ENCODE peak calls at places on chromosomes 16 and 17, in four cellular contexts. V, O, Y and R are unnamed samples.

GRCh38 chr17:81342062-81342699 is 47.1 kb upstream of the SLC38A10 start:
- DNase-seq in V (no peak), O (no peak), Y (no peak), R (no peak)

GRCh38 chr17:73307130-73307529 is 4.7 kb downstream of the CDC42EP4 start:
- DNase-seq in V (no peak), O (no peak), Y (no peak), R (no peak)

GRCh38 chr17:79833744-79834574 is 5.3 kb downstream of the CBX4 start:
- DNase-seq in V (no peak), O (no peak), Y (no peak), R (no peak)

GRCh38 chr16:27760845-27761176 is 210.9 kb downstream of the KATNIP start:
- DNase-seq in V (no peak), O (no peak), Y (no peak), R (no peak)

GRCh38 chr16:9195301-9195700 is 103.9 kb downstream of the HAPSTR1 start:
- DNase-seq in V (no peak), O (no peak), Y (no peak), R (no peak)

GRCh38 chr17:16950488-16950887 is 21.4 kb downstream of the TNFRSF13B start:
- DNase-seq in V (no peak), O (no peak), Y (no peak), R (no peak)

GRCh38 chr16:3022697-3023414 is 886 bp downstream of the HCFC1R1 start:
- DNase-seq in V (no peak), O (no peak), Y (no peak), R (no peak)

GRCh38 chr16:66609139-66609510 is 4.6 kb downstream of the CMTM3 start:
- DNase-seq in V (no peak), O (no peak), Y (no peak), R (no peak)

GRCh38 chr16:53771655-53772497 is 67.9 kb downstream of the FTO start:
- DNase-seq in V (no peak), O (no peak), Y (no peak), R (no peak)

GRCh38 chr16:8936421-8936820 is 27.3 kb downstream of the USP7 start:
- DNase-seq in V (no peak), O (peak), Y (peak), R (no peak)

GRCh38 chr17:63150994-63151464 is 185.0 kb downstream of the TANC2 start:
- DNase-seq in V (peak), O (no peak), Y (peak), R (peak)

GRCh38 chr16:29230671-29231091 is 175.8 kb downstream of the NPIPB11 start:
- DNase-seq in V (no peak), O (no peak), Y (no peak), R (no peak)

GRCh38 chr16:22630242-22630641 is 119.6 kb downstream of the NPIPB5 start:
- DNase-seq in V (no peak), O (no peak), Y (no peak), R (no peak)

GRCh38 chr17:82895087-82895486 is 55.3 kb upstream of the ZNF750 start:
- DNase-seq in V (no peak), O (no peak), Y (no peak), R (no peak)

GRCh38 chr16:30551781-30552180 is 6.4 kb downstream of the ZNF764 start:
- DNase-seq in V (no peak), O (no peak), Y (no peak), R (no peak)

GRCh38 chr17:6862822-6863221 is 31.3 kb upstream of the TEKT1 start:
- DNase-seq in V (no peak), O (no peak), Y (no peak), R (no peak)

GRCh38 chr17:5788266-5788900 is 204.1 kb upstream of the NLRP1 start:
- DNase-seq in V (peak), O (no peak), Y (peak), R (no peak)

GRCh38 chr17:48100591-48101011 is 677 bp downstream of the CBX1 start:
- DNase-seq in V (no peak), O (no peak), Y (peak), R (no peak)

GRCh38 chr17:41678411-41678906 is 10.2 kb upstream of the EIF1 start:
- DNase-seq in V (no peak), O (no peak), Y (peak), R (no peak)

GRCh38 chr17:82627827-82628226 is 20.4 kb downstream of the WDR45B start:
- DNase-seq in V (no peak), O (no peak), Y (no peak), R (no peak)

GRCh38 chr17:29828676-29829291 is 101.2 kb downstream of the SSH2 start:
- DNase-seq in V (no peak), O (no peak), Y (no peak), R (no peak)

GRCh38 chr17:15886221-15886620 is 58.7 kb upstream of the ADORA2B start:
- DNase-seq in V (no peak), O (no peak), Y (no peak), R (no peak)

GRCh38 chr17:58813712-58814111 is 58.1 kb downstream of the PPM1E start:
- DNase-seq in V (no peak), O (no peak), Y (no peak), R (no peak)

GRCh38 chr17:9050801-9051401 is 29.6 kb downstream of the NTN1 start:
- DNase-seq in V (no peak), O (no peak), Y (peak), R (no peak)

GRCh38 chr16:77467929-77468328 is 33.1 kb upstream of the ADAMTS18 start:
- DNase-seq in V (no peak), O (no peak), Y (no peak), R (no peak)

GRCh38 chr16:22225060-22225459 is 19.0 kb downstream of the EEF2K start:
- DNase-seq in V (no peak), O (no peak), Y (no peak), R (no peak)

GRCh38 chr17:6439951-6440350 is 4.3 kb upstream of the PIMREG start:
- DNase-seq in V (no peak), O (no peak), Y (no peak), R (no peak)

GRCh38 chr16:21167929-21168602 is 9.6 kb downstream of the LDAF1 start:
- DNase-seq in V (no peak), O (no peak), Y (no peak), R (no peak)

GRCh38 chr16:23158114-23158513 is 8.9 kb upstream of the USP31 start:
- DNase-seq in V (no peak), O (no peak), Y (no peak), R (no peak)

GRCh38 chr17:80476877-80477646 is 655 bp upstream of the NPTX1 start:
- DNase-seq in V (no peak), O (no peak), Y (no peak), R (no peak)